ENCODE peak calls at places on chromosomes 16 and 17, in six cellular contexts. P is HL-60, I is brain microvascular endothelial cell, X is left ventricle myocardium inferior, C is neural progenitor cell, W is colonic mucosa. Q is an unnamed sample.

GRCh38 chr17:66309793-66310192 is 7.4 kb downstream of the PRKCA start:
- DNase-seq in P (no peak), W (no peak), I (no peak), X (no peak), C (no peak), Q (no peak)

GRCh38 chr17:5499790-5500189 is 13.4 kb downstream of the MIS12 start:
- DNase-seq in X (no peak), C (peak; percentile 75), I (no peak), W (no peak), P (no peak), Q (no peak)

GRCh38 chr16:15616068-15616467 is 26.9 kb downstream of the MARF1 start:
- DNase-seq in C (no peak), I (no peak), P (no peak), W (no peak), X (no peak), Q (no peak)

GRCh38 chr16:76518791-76519190 is 241.6 kb downstream of the CNTNAP4 start:
- DNase-seq in I (no peak), C (peak; percentile 49), P (no peak), X (no peak), W (no peak), Q (no peak)

GRCh38 chr16:85437161-85438052 is 175.7 kb upstream of the GSE1 start:
- DNase-seq in W (peak; percentile 94), X (no peak), C (peak; percentile 39), P (no peak), I (no peak), Q (peak; percentile 59)

GRCh38 chr17:34974794-34975428 is 5.4 kb upstream of the LIG3 start:
- DNase-seq in P (no peak), X (no peak), C (no peak), W (no peak), I (no peak), Q (no peak)

GRCh38 chr17:57045868-57046671 is 39.0 kb upstream of the AKAP1 start:
- DNase-seq in I (no peak), X (no peak), P (no peak), W (no peak), C (no peak), Q (peak; percentile 33)

GRCh38 chr17:64103751-64104364 is 26.1 kb downstream of the ERN1 start:
- DNase-seq in W (no peak), C (no peak), X (no peak), P (peak; percentile 55), I (peak; percentile 66), Q (no peak)

GRCh38 chr16:3595110-3595486 is 16.3 kb downstream of the SLX4 start:
- DNase-seq in I (no peak), C (no peak), P (no peak), W (no peak), X (no peak), Q (no peak)

GRCh38 chr17:3032258-3033247 is 30.9 kb downstream of the OR1D5 start:
- DNase-seq in P (no peak), W (no peak), I (no peak), C (no peak), X (no peak), Q (no peak)

GRCh38 chr17:77598241-77598620 is 360.3 kb upstream of the TNRC6C start:
- DNase-seq in C (no peak), X (no peak), I (no peak), W (no peak), P (no peak), Q (no peak)

GRCh38 chr16:89179656-89180315 is 8.2 kb downstream of the CDH15 start:
- DNase-seq in C (no peak), P (no peak), I (no peak), W (no peak), X (no peak), Q (no peak)

GRCh38 chr17:1179635-1180433 is at the start of gene ABR:
- DNase-seq in W (peak; percentile 50), C (peak; percentile 89), X (peak; percentile 55), I (no peak), P (no peak), Q (no peak)

GRCh38 chr17:75319818-75320691 is 30.8 kb upstream of the SLC25A19 start:
- DNase-seq in X (no peak), C (no peak), I (peak; percentile 17), W (no peak), P (no peak), Q (no peak)

GRCh38 chr16:77868052-77868451 is 79.7 kb downstream of the VAT1L start:
- DNase-seq in I (no peak), X (no peak), P (no peak), C (no peak), W (no peak), Q (no peak)

GRCh38 chr17:47315451-47316266 is 8.1 kb upstream of the EFCAB13 start:
- DNase-seq in P (peak; percentile 34), X (no peak), W (peak; percentile 61), I (peak; percentile 85), C (peak; percentile 71), Q (no peak)

GRCh38 chr16:72991645-72992044 is 56.3 kb downstream of the ZFHX3 start:
- DNase-seq in P (no peak), I (no peak), X (no peak), W (no peak), C (no peak), Q (no peak)

GRCh38 chr16:72996291-72997062 is 51.5 kb downstream of the ZFHX3 start:
- DNase-seq in X (no peak), W (peak; percentile 49), I (no peak), P (no peak), C (no peak), Q (no peak)

GRCh38 chr16:72992142-72992601 is 55.8 kb downstream of the ZFHX3 start:
- DNase-seq in P (no peak), W (no peak), X (no peak), C (peak; percentile 85), I (no peak), Q (no peak)

GRCh38 chr16:72997141-72997542 is 50.8 kb downstream of the ZFHX3 start:
- DNase-seq in X (no peak), C (no peak), W (peak; percentile 33), P (peak; percentile 63), I (no peak), Q (peak; percentile 71)

GRCh38 chr16:72995151-72995881 is 52.6 kb downstream of the ZFHX3 start:
- DNase-seq in P (no peak), C (peak; percentile 69), X (no peak), W (peak; percentile 43), I (no peak), Q (no peak)
- H3K27ac ChIP-seq in P (no peak overlapping the region), C (no peak overlapping the region), X (no peak overlapping the region), W (no peak overlapping the region), I (no peak overlapping the region), Q (no peak overlapping the region)

DNA sequence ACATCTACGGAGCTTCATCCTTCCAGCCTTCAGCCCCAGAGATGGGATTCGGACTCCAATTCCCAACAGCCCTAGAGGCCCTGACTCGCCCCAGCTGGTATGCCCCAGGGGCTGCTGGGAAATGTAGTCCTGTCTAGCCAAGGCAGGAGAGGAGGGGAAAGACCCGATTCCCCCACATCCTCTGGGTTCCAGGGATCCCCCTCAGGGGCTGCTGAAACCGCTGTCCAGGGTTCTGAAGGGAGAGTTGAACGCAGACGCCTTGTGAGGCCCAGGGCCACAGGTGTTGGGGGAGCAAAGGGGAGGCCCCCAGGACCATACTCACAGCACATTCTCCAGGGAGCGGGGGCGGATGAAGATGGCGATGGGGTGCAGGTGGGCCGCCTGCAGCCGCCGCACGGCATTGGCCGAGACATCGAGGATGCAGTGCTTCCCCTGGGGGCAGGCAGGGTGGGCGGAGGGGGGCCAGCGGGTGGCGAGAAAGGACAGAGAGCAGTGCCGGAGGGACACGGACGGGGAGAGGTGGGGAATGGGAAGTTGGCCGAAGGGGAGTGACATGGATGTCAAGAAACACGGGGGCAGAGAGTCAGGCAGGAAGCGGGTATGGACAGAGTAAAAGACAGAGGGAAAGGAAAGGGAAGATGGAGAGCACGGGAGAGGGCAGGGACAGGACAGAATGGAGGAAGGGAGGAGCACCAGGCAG is 12.6 kb upstream of the ASGR1 start:
- DNase-seq in X (no peak), I (no peak), W (peak; percentile 47), P (no peak), C (peak; percentile 86), Q (no peak)
- H3K27ac ChIP-seq in X (no peak overlapping the region), I (no peak overlapping the region), W (no peak overlapping the region), P (no peak overlapping the region), C (no peak overlapping the region), Q (no peak overlapping the region)

GRCh38 chr16:17377360-17378324 is 93.1 kb downstream of the XYLT1 start:
- DNase-seq in C (peak; percentile 84), I (no peak), X (no peak), W (no peak), P (no peak), Q (no peak)

GRCh38 chr16:17375388-17376304 is 95.1 kb downstream of the XYLT1 start:
- DNase-seq in I (no peak), P (peak; percentile 60), W (no peak), C (no peak), X (no peak), Q (no peak)

GRCh38 chr16:17372383-17372782 is 98.4 kb downstream of the XYLT1 start:
- DNase-seq in I (no peak), X (no peak), C (no peak), W (no peak), P (no peak), Q (no peak)

GRCh38 chr16:17373533-17373932 is 97.2 kb downstream of the XYLT1 start:
- DNase-seq in I (no peak), X (no peak), W (no peak), C (no peak), P (no peak), Q (no peak)

DNA sequence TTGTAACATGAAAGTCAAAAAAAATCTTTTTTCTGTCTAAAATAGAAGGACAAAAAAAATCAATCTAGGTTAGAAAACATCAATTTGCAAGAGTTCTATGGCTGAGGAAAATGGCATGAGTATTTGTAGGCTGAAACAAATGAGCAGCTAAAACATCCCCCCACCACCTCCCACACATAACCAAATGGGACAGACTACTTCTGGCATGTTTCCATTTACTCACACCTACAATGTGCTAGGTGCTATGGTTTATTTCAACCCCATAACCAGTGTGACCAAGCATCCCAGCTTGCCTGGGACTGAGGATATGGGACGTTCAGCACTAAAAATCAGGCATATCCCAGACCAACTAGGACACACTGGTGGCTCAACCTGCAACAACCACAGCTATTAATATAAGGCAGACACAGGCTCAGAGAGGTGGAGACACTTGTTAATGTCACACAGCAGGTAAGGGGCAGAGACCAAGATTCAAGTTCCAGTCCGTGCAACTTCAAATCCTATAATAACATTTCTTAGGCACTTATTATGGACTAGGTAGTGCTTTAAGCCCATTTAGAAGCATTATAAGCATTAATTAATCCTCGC is 96.0 kb downstream of the XYLT1 start:
- DNase-seq in W (no peak), P (no peak), X (no peak), C (no peak), I (no peak), Q (no peak)
- H3K27ac ChIP-seq in W (no peak overlapping the region), P (no peak overlapping the region), X (no peak overlapping the region), C (no peak overlapping the region), I (no peak overlapping the region), Q (no peak overlapping the region)

GRCh38 chr16:66085651-66086050 is 280.8 kb upstream of the CDH5 start:
- DNase-seq in X (no peak), P (no peak), I (no peak), W (no peak), C (no peak), Q (no peak)

GRCh38 chr16:66082424-66082823 is 284.1 kb upstream of the CDH5 start:
- DNase-seq in W (no peak), P (no peak), I (no peak), X (no peak), C (no peak), Q (no peak)

GRCh38 chr16:66079671-66080070 is 286.8 kb upstream of the CDH5 start:
- DNase-seq in X (no peak), W (no peak), C (no peak), I (no peak), P (no peak), Q (no peak)

GRCh38 chr16:66084306-66084705 is 282.2 kb upstream of the CDH5 start:
- DNase-seq in X (no peak), P (no peak), I (no peak), C (no peak), W (no peak), Q (no peak)

GRCh38 chr16:66081967-66082366 is 284.5 kb upstream of the CDH5 start:
- DNase-seq in P (no peak), W (no peak), C (no peak), X (no peak), I (peak; percentile 24), Q (no peak)
- H3K27ac ChIP-seq in P (no peak overlapping the region), W (no peak overlapping the region), C (no peak overlapping the region), X (no peak overlapping the region), I (no peak overlapping the region), Q (no peak overlapping the region)